ENCODE peak calls at places on chromosomes 2 and 18, in seven cellular contexts. Y, I, H, T, Z, M and D are unnamed samples.

GRCh38 chr2:101219281-101219680 is 33.4 kb upstream of the CNOT11 start:
- DNase-seq in Y (no peak), I (no peak), H (no peak), T (no peak), Z (no peak), M (no peak), D (no peak)

GRCh38 chr18:37805773-37806380 is 240.3 kb upstream of the CELF4 start:
- DNase-seq in Y (no peak), I (no peak), H (no peak), T (no peak), Z (no peak), M (no peak), D (no peak)

GRCh38 chr2:26245231-26245732 is 543 bp downstream of the HADHB start:
- DNase-seq in Y (peak), I (no peak), H (peak), T (no peak), Z (peak), M (peak), D (peak)

GRCh38 chr18:68449292-68449691 is 265.6 kb downstream of the TMX3 start:
- DNase-seq in Y (no peak), I (no peak), H (no peak), T (no peak), Z (no peak), M (no peak), D (no peak)

GRCh38 chr2:151946856-151947523 is 118.8 kb upstream of the ARL5A start:
- DNase-seq in Y (peak), I (peak), H (peak), T (no peak), Z (peak), M (peak), D (no peak)

GRCh38 chr2:121037480-121037879 is 247.5 kb downstream of the TFCP2L1 start:
- DNase-seq in Y (peak), I (no peak), H (no peak), T (no peak), Z (no peak), M (no peak), D (no peak)

GRCh38 chr2:201130524-201131186 is 14.7 kb downstream of the CFLAR start:
- DNase-seq in Y (peak), I (no peak), H (peak), T (no peak), Z (no peak), M (peak), D (no peak)

GRCh38 chr18:7844418-7844817 is 277.3 kb downstream of the PTPRM start:
- DNase-seq in Y (no peak), I (no peak), H (no peak), T (no peak), Z (no peak), M (no peak), D (no peak)

GRCh38 chr2:97868986-97869721 is 126.6 kb downstream of the TMEM131 start:
- DNase-seq in Y (no peak), I (no peak), H (no peak), T (no peak), Z (no peak), M (peak), D (no peak)

GRCh38 chr2:7671312-7671711 is 754.1 kb downstream of the RNF144A start:
- DNase-seq in Y (no peak), I (no peak), H (no peak), T (peak), Z (no peak), M (peak), D (no peak)

GRCh38 chr18:60894254-60894945 is 438.8 kb upstream of the CDH20 start:
- DNase-seq in Y (no peak), I (no peak), H (no peak), T (no peak), Z (no peak), M (no peak), D (no peak)

GRCh38 chr2:232229296-232229916 is 149.1 kb upstream of the ALPP start:
- DNase-seq in Y (no peak), I (no peak), H (no peak), T (peak), Z (no peak), M (peak), D (no peak)

GRCh38 chr2:83071914-83072313 is 1387.2 kb downstream of the SUCLG1 start:
- DNase-seq in Y (no peak), I (no peak), H (no peak), T (no peak), Z (no peak), M (no peak), D (no peak)

GRCh38 chr2:33529771-33530481 is 53.5 kb downstream of the RASGRP3 start:
- DNase-seq in Y (no peak), I (no peak), H (no peak), T (no peak), Z (no peak), M (no peak), D (no peak)

GRCh38 chr2:86249843-86250402 is 50.7 kb downstream of the MRPL35 start:
- DNase-seq in Y (no peak), I (no peak), H (no peak), T (no peak), Z (no peak), M (no peak), D (no peak)

GRCh38 chr2:109324859-109325258 is 195.9 kb downstream of the SH3RF3 start:
- DNase-seq in Y (no peak), I (no peak), H (no peak), T (peak), Z (peak), M (peak), D (no peak)

GRCh38 chr2:30346475-30347169 is 100.4 kb upstream of the LCLAT1 start:
- DNase-seq in Y (no peak), I (no peak), H (no peak), T (peak), Z (peak), M (peak), D (no peak)

GRCh38 chr2:187264612-187265011 is 183.4 kb downstream of the CALCRL start:
- DNase-seq in Y (no peak), I (no peak), H (no peak), T (no peak), Z (no peak), M (no peak), D (no peak)

GRCh38 chr2:73218298-73218697 is 4.3 kb downstream of the SMYD5 start:
- DNase-seq in Y (no peak), I (no peak), H (no peak), T (no peak), Z (no peak), M (no peak), D (no peak)

GRCh38 chr2:26627350-26628105 is 13.6 kb downstream of the CIB4 start:
- DNase-seq in Y (no peak), I (no peak), H (no peak), T (no peak), Z (peak), M (no peak), D (no peak)

GRCh38 chr2:75558786-75559428 is 1.8 kb downstream of the EVA1A start:
- DNase-seq in Y (no peak), I (no peak), H (no peak), T (no peak), Z (no peak), M (no peak), D (no peak)

GRCh38 chr18:55833543-55833942 is 245.6 kb upstream of the TCF4 start:
- DNase-seq in Y (no peak), I (no peak), H (no peak), T (no peak), Z (no peak), M (no peak), D (no peak)

GRCh38 chr2:196316050-196316430 is 144.7 kb upstream of the STK17B start:
- DNase-seq in Y (no peak), I (no peak), H (no peak), T (no peak), Z (no peak), M (no peak), D (no peak)

GRCh38 chr18:46054956-46055831 is 16.9 kb downstream of the PSTPIP2 start:
- DNase-seq in Y (no peak), I (no peak), H (peak), T (no peak), Z (no peak), M (no peak), D (no peak)